ENCODE peak calls at places on chromosomes 7 and 10, in five cellular contexts. One of them, this sample, is unnamed.
A peak's percentile ranks its signal among the peaks of the same experiment; 100 is the strongest.

GRCh38 chr10:122565766-122566206 is 5.2 kb downstream of the DMBT1 start:
- DNase-seq in A673: peak; percentile 86
- DNase-seq in prostate gland: peak; percentile 72
- DNase-seq in colonic mucosa: peak; percentile 89
- DNase-seq in transverse colon: peak; percentile 83
- DNase-seq in this sample: peak; percentile 44

GRCh38 chr7:24851791-24852190 is 94.5 kb upstream of the GSDME start:
- DNase-seq in transverse colon: no peak
- DNase-seq in prostate gland: no peak
- DNase-seq in A673: peak; percentile 47
- DNase-seq in colonic mucosa: no peak
- DNase-seq in this sample: no peak

GRCh38 chr10:91360434-91360833 is 49.7 kb upstream of the HECTD2 start:
- DNase-seq in colonic mucosa: no peak
- DNase-seq in A673: no peak
- DNase-seq in prostate gland: no peak
- DNase-seq in transverse colon: no peak
- DNase-seq in this sample: no peak

GRCh38 chr7:82021713-82022112 is 251.9 kb upstream of the HGF start:
- DNase-seq in A673: no peak
- DNase-seq in prostate gland: no peak
- DNase-seq in colonic mucosa: no peak
- DNase-seq in transverse colon: no peak
- DNase-seq in this sample: no peak

GRCh38 chr7:156780724-156781455 is 112.1 kb downstream of the LMBR1 start:
- DNase-seq in A673: no peak
- DNase-seq in transverse colon: no peak
- DNase-seq in prostate gland: no peak
- DNase-seq in colonic mucosa: no peak
- DNase-seq in this sample: no peak

GRCh38 chr10:104809288-104810090 is 168.4 kb downstream of the SORCS3 start:
- DNase-seq in transverse colon: no peak
- DNase-seq in colonic mucosa: no peak
- DNase-seq in A673: peak; percentile 14
- DNase-seq in prostate gland: no peak
- DNase-seq in this sample: no peak

GRCh38 chr10:82378146-82378545 is 503.2 kb downstream of the NRG3 start:
- DNase-seq in colonic mucosa: no peak
- DNase-seq in prostate gland: no peak
- DNase-seq in transverse colon: no peak
- DNase-seq in A673: no peak
- DNase-seq in this sample: no peak

GRCh38 chr7:113892818-113893217 is 26.0 kb downstream of the PPP1R3A start:
- DNase-seq in transverse colon: no peak
- DNase-seq in A673: no peak
- DNase-seq in colonic mucosa: no peak
- DNase-seq in prostate gland: no peak
- DNase-seq in this sample: no peak

GRCh38 chr10:60801538-60801937 is 23.3 kb downstream of the CDK1 start:
- DNase-seq in A673: no peak
- DNase-seq in prostate gland: no peak
- DNase-seq in colonic mucosa: no peak
- DNase-seq in transverse colon: no peak
- DNase-seq in this sample: no peak

GRCh38 chr7:99037327-99037940 is 106.5 kb downstream of the SMURF1 start:
- DNase-seq in A673: no peak
- DNase-seq in colonic mucosa: no peak
- DNase-seq in prostate gland: no peak
- DNase-seq in transverse colon: no peak
- DNase-seq in this sample: no peak

GRCh38 chr10:58868736-58869435 is 307.6 kb upstream of the PHYHIPL start:
- DNase-seq in transverse colon: no peak
- DNase-seq in colonic mucosa: no peak
- DNase-seq in A673: no peak
- DNase-seq in prostate gland: no peak
- DNase-seq in this sample: no peak

GRCh38 chr7:44051611-44052220 is 7.2 kb downstream of the DBNL start:
- DNase-seq in transverse colon: no peak
- DNase-seq in A673: no peak
- DNase-seq in prostate gland: no peak
- DNase-seq in colonic mucosa: no peak
- DNase-seq in this sample: no peak

GRCh38 chr7:148336411-148336810 is 254.2 kb upstream of the C7orf33 start:
- DNase-seq in prostate gland: no peak
- DNase-seq in colonic mucosa: no peak
- DNase-seq in transverse colon: no peak
- DNase-seq in A673: no peak
- DNase-seq in this sample: no peak

GRCh38 chr7:95246935-95247370 is 77.4 kb downstream of the PON1 start:
- DNase-seq in transverse colon: peak; percentile 52
- DNase-seq in A673: peak; percentile 87
- DNase-seq in colonic mucosa: peak; percentile 76
- DNase-seq in prostate gland: peak; percentile 17
- DNase-seq in this sample: no peak

GRCh38 chr7:69893915-69894314 is 295.6 kb downstream of the AUTS2 start:
- DNase-seq in colonic mucosa: no peak
- DNase-seq in transverse colon: no peak
- DNase-seq in prostate gland: no peak
- DNase-seq in A673: peak; percentile 65
- DNase-seq in this sample: no peak

GRCh38 chr7:27400168-27400567 is 157.6 kb downstream of the EVX1 start:
- DNase-seq in transverse colon: no peak
- DNase-seq in A673: no peak
- DNase-seq in colonic mucosa: no peak
- DNase-seq in prostate gland: no peak
- DNase-seq in this sample: no peak

GRCh38 chr7:67100956-67101361 is 104.3 kb downstream of the TYW1 start:
- DNase-seq in A673: peak; percentile 40
- DNase-seq in prostate gland: no peak
- DNase-seq in transverse colon: peak; percentile 9
- DNase-seq in colonic mucosa: peak; percentile 34
- DNase-seq in this sample: peak; percentile 8

GRCh38 chr7:75854233-75854632 is 24.6 kb upstream of the RHBDD2 start:
- DNase-seq in prostate gland: no peak
- DNase-seq in transverse colon: no peak
- DNase-seq in colonic mucosa: no peak
- DNase-seq in A673: no peak
- DNase-seq in this sample: no peak

GRCh38 chr7:75858430-75858829 is 20.4 kb upstream of the RHBDD2 start:
- DNase-seq in prostate gland: no peak
- DNase-seq in transverse colon: no peak
- DNase-seq in colonic mucosa: no peak
- DNase-seq in A673: no peak
- DNase-seq in this sample: no peak

GRCh38 chr7:75861636-75862035 is 17.2 kb upstream of the RHBDD2 start:
- DNase-seq in transverse colon: no peak
- DNase-seq in prostate gland: no peak
- DNase-seq in A673: no peak
- DNase-seq in colonic mucosa: no peak
- DNase-seq in this sample: no peak

GRCh38 chr7:75856562-75856961 is 22.3 kb upstream of the RHBDD2 start:
- DNase-seq in colonic mucosa: no peak
- DNase-seq in A673: no peak
- DNase-seq in transverse colon: no peak
- DNase-seq in prostate gland: no peak
- DNase-seq in this sample: no peak
- H3K36me3 ChIP-seq in colonic mucosa: no peaks in the 10 kb centered on the region
- H3K36me3 ChIP-seq in A673: no peaks in the 10 kb centered on the region
- H3K36me3 ChIP-seq in transverse colon: no peaks in the 10 kb centered on the region
- H3K36me3 ChIP-seq in prostate gland: no peaks in the 10 kb centered on the region
- H3K36me3 ChIP-seq in this sample: no peaks in the 10 kb centered on the region

GRCh38 chr7:1421946-1422345 is 37.3 kb downstream of the MICALL2 start:
- DNase-seq in colonic mucosa: no peak
- DNase-seq in prostate gland: no peak
- DNase-seq in A673: no peak
- DNase-seq in transverse colon: no peak
- DNase-seq in this sample: no peak
- H3K4me1 ChIP-seq in colonic mucosa: no peaks in the 10 kb centered on the region
- H3K4me1 ChIP-seq in prostate gland: no peaks in the 10 kb centered on the region
- H3K4me1 ChIP-seq in A673: peaks cover 26% of the 10 kb centered on the region
- H3K4me1 ChIP-seq in transverse colon: no peaks in the 10 kb centered on the region
- H3K4me1 ChIP-seq in this sample: peaks cover 5% of the 10 kb centered on the region

DNA sequence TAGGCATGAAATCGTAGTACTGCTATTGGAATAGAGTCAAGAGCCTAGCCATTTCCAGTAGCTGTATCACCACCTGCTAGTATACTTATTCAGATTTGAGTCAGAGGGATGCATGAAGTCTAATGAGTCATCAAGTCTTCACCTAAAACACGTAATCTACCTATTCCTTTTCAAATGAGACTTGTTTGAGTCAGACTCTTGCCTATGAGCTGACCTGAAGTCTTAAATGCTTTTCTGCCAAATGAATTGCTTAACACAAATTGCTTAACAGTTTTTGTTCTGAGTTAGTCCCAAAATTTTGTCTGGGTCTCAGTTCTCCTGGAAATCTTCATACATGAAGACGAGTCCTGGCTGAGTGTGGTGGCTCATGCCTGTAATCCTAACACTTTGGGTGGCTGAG is 165.2 kb downstream of the GNAT3 start:
- DNase-seq in A673: no peak
- DNase-seq in prostate gland: no peak
- DNase-seq in transverse colon: no peak
- DNase-seq in colonic mucosa: no peak
- DNase-seq in this sample: no peak
- H3K36me3 ChIP-seq in A673: no peaks in the 10 kb centered on the region
- H3K36me3 ChIP-seq in prostate gland: no peaks in the 10 kb centered on the region
- H3K36me3 ChIP-seq in transverse colon: no peaks in the 10 kb centered on the region
- H3K36me3 ChIP-seq in colonic mucosa: no peaks in the 10 kb centered on the region
- H3K36me3 ChIP-seq in this sample: no peaks in the 10 kb centered on the region

DNA sequence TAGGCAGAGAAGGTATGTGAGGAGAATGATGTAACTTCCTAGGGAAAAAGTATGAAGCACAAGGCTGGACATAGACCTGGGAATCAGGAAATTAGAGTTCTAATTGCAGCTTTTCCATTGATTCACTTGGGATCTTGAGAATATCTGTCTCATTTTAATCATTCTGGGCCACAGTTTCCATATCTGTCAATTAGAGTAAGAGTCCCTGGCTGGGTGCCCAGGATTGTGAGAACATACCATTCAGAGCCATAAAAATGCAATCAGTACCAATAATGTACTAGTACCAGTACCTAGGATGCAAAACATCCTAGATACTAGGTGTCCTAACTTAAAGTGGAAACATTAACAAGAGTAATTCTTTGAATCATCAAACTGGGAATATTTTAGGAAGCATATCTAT is 29.6 kb downstream of the CAV1 start:
- DNase-seq in colonic mucosa: no peak
- DNase-seq in A673: no peak
- DNase-seq in prostate gland: no peak
- DNase-seq in transverse colon: no peak
- DNase-seq in this sample: no peak
- H3K4me1 ChIP-seq in colonic mucosa: no peaks in the 10 kb centered on the region
- H3K4me1 ChIP-seq in A673: peaks cover 98% of the 10 kb centered on the region
- H3K4me1 ChIP-seq in prostate gland: no peaks in the 10 kb centered on the region
- H3K4me1 ChIP-seq in transverse colon: no peaks in the 10 kb centered on the region
- H3K4me1 ChIP-seq in this sample: no peaks in the 10 kb centered on the region

GRCh38 chr10:7377614-7378248 is 33.1 kb downstream of the SFMBT2 start:
- DNase-seq in A673: no peak
- DNase-seq in prostate gland: no peak
- DNase-seq in colonic mucosa: no peak
- DNase-seq in transverse colon: no peak
- DNase-seq in this sample: no peak
- H3K36me3 ChIP-seq in A673: no peaks in the 10 kb centered on the region
- H3K36me3 ChIP-seq in prostate gland: no peaks in the 10 kb centered on the region
- H3K36me3 ChIP-seq in colonic mucosa: no peaks in the 10 kb centered on the region
- H3K36me3 ChIP-seq in transverse colon: no peaks in the 10 kb centered on the region
- H3K36me3 ChIP-seq in this sample: peaks cover 3% of the 10 kb centered on the region

GRCh38 chr10:75429159-75429827 is 2.1 kb upstream of the LRMDA start:
- DNase-seq in colonic mucosa: no peak
- DNase-seq in prostate gland: no peak
- DNase-seq in A673: no peak
- DNase-seq in transverse colon: no peak
- DNase-seq in this sample: no peak
- H3K4me1 ChIP-seq in colonic mucosa: no peaks in the 10 kb centered on the region
- H3K4me1 ChIP-seq in prostate gland: no peaks in the 10 kb centered on the region
- H3K4me1 ChIP-seq in A673: no peaks in the 10 kb centered on the region
- H3K4me1 ChIP-seq in transverse colon: peaks cover 3% of the 10 kb centered on the region
- H3K4me1 ChIP-seq in this sample: no peaks in the 10 kb centered on the region

GRCh38 chr10:6221192-6221940 is 18.6 kb downstream of the PFKFB3 start:
- DNase-seq in A673: no peak
- DNase-seq in transverse colon: no peak
- DNase-seq in prostate gland: no peak
- DNase-seq in colonic mucosa: no peak
- DNase-seq in this sample: no peak
- H3K36me3 ChIP-seq in A673: peaks cover 59% of the 10 kb centered on the region
- H3K36me3 ChIP-seq in transverse colon: peaks cover 59% of the 10 kb centered on the region
- H3K36me3 ChIP-seq in prostate gland: peaks cover 28% of the 10 kb centered on the region
- H3K36me3 ChIP-seq in colonic mucosa: peaks cover 39% of the 10 kb centered on the region
- H3K36me3 ChIP-seq in this sample: peaks cover 21% of the 10 kb centered on the region

GRCh38 chr7:77251519-77251819 is 51.9 kb upstream of the FGL2 start:
- DNase-seq in colonic mucosa: no peak
- DNase-seq in transverse colon: no peak
- DNase-seq in A673: no peak
- DNase-seq in prostate gland: no peak
- DNase-seq in this sample: no peak
- H3K4me1 ChIP-seq in colonic mucosa: no peaks in the 10 kb centered on the region
- H3K4me1 ChIP-seq in transverse colon: no peaks in the 10 kb centered on the region
- H3K4me1 ChIP-seq in A673: no peaks in the 10 kb centered on the region
- H3K4me1 ChIP-seq in prostate gland: no peaks in the 10 kb centered on the region
- H3K4me1 ChIP-seq in this sample: no peaks in the 10 kb centered on the region

DNA sequence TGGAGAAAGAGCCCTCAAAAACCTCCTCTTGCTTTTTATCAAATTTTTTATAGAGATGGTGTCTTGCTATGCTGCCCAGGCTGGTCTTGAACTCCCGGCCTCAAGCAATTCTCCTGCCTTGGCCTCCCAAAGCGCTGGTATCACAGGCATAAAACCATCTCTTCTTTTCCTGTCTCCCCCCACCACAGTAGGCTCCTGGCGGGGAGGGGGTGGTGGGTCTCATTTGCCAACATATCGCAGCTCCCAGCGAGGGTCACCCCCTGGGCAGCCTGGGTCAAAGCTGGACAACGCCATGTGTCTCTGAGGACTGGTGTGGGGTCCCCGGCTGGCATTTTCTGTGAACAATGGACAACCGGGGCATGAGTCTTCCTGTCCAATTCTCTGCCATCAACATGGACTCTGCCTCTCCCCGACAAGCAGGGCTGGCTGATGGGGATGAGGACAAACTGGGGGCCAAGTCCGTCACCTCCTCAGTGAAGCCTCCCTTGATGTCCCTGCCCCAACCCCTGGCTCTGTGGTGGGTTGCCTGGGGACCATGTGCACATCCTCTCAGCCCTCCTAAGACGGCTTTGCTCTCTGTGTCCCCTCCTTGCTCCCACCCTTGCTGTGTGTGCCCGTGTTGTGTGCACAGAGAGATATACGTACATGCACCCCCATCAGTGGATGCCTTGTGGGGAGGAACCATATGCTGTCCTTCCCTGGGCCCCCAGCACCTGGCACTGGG is 86.4 kb upstream of the GNA12 start:
- DNase-seq in A673: no peak
- DNase-seq in transverse colon: no peak
- DNase-seq in colonic mucosa: no peak
- DNase-seq in prostate gland: no peak
- DNase-seq in this sample: no peak
- H3K36me3 ChIP-seq in A673: no peaks in the 10 kb centered on the region
- H3K36me3 ChIP-seq in transverse colon: no peaks in the 10 kb centered on the region
- H3K36me3 ChIP-seq in colonic mucosa: no peaks in the 10 kb centered on the region
- H3K36me3 ChIP-seq in prostate gland: no peaks in the 10 kb centered on the region
- H3K36me3 ChIP-seq in this sample: peaks cover 22% of the 10 kb centered on the region

This sample was measured in naive thymus-derived CD4-positive, alpha-beta T cell.